ENCODE peak calls at places on chromosomes 12 and 14, in six cellular contexts. One of them, this sample, is unnamed. For H3K4me1, the result is how much of the 10 kb centered on the place peaks cover.

GRCh38 chr12:56188786-56189335 is 422 bp downstream of the SMARCC2 start:
- DNase-seq in esophagus muscularis mucosa: no peak
- DNase-seq in A549: no peak
- DNase-seq in CD4-positive, alpha-beta memory T cell: peak
- DNase-seq in GM12878: no peak
- DNase-seq in small intestine: peak
- DNase-seq in this sample: peak

GRCh38 chr12:79959484-79959883 is 24.6 kb upstream of the PPP1R12A start:
- DNase-seq in esophagus muscularis mucosa: no peak
- DNase-seq in A549: no peak
- DNase-seq in CD4-positive, alpha-beta memory T cell: no peak
- DNase-seq in GM12878: no peak
- DNase-seq in small intestine: no peak
- DNase-seq in this sample: peak

GRCh38 chr14:74220991-74221390 is 18.3 kb upstream of the VSX2 start:
- DNase-seq in esophagus muscularis mucosa: no peak
- DNase-seq in A549: no peak
- DNase-seq in CD4-positive, alpha-beta memory T cell: no peak
- DNase-seq in GM12878: no peak
- DNase-seq in small intestine: no peak
- DNase-seq in this sample: no peak

GRCh38 chr14:80587096-80587724 is 354.3 kb downstream of the CEP128 start:
- DNase-seq in esophagus muscularis mucosa: no peak
- DNase-seq in A549: peak
- DNase-seq in CD4-positive, alpha-beta memory T cell: peak
- DNase-seq in GM12878: peak
- DNase-seq in small intestine: peak
- DNase-seq in this sample: no peak

GRCh38 chr14:30994681-30995620 is 30.5 kb upstream of the AP4S1 start:
- DNase-seq in esophagus muscularis mucosa: no peak
- DNase-seq in A549: no peak
- DNase-seq in CD4-positive, alpha-beta memory T cell: no peak
- DNase-seq in GM12878: peak
- DNase-seq in small intestine: no peak
- DNase-seq in this sample: no peak

GRCh38 chr12:93242154-93242958 is 135.4 kb upstream of the NUDT4 start:
- DNase-seq in esophagus muscularis mucosa: no peak
- DNase-seq in A549: no peak
- DNase-seq in CD4-positive, alpha-beta memory T cell: no peak
- DNase-seq in GM12878: no peak
- DNase-seq in small intestine: no peak
- DNase-seq in this sample: no peak

GRCh38 chr12:130013771-130014484 is 110.1 kb upstream of the TMEM132D start:
- DNase-seq in esophagus muscularis mucosa: no peak
- DNase-seq in A549: peak
- DNase-seq in CD4-positive, alpha-beta memory T cell: no peak
- DNase-seq in GM12878: no peak
- DNase-seq in small intestine: peak
- DNase-seq in this sample: no peak

GRCh38 chr14:23568600-23569310 is 1.2 kb upstream of the AP1G2 start:
- DNase-seq in esophagus muscularis mucosa: no peak
- DNase-seq in A549: peak
- DNase-seq in CD4-positive, alpha-beta memory T cell: no peak
- DNase-seq in GM12878: no peak
- DNase-seq in small intestine: no peak
- DNase-seq in this sample: no peak

DNA sequence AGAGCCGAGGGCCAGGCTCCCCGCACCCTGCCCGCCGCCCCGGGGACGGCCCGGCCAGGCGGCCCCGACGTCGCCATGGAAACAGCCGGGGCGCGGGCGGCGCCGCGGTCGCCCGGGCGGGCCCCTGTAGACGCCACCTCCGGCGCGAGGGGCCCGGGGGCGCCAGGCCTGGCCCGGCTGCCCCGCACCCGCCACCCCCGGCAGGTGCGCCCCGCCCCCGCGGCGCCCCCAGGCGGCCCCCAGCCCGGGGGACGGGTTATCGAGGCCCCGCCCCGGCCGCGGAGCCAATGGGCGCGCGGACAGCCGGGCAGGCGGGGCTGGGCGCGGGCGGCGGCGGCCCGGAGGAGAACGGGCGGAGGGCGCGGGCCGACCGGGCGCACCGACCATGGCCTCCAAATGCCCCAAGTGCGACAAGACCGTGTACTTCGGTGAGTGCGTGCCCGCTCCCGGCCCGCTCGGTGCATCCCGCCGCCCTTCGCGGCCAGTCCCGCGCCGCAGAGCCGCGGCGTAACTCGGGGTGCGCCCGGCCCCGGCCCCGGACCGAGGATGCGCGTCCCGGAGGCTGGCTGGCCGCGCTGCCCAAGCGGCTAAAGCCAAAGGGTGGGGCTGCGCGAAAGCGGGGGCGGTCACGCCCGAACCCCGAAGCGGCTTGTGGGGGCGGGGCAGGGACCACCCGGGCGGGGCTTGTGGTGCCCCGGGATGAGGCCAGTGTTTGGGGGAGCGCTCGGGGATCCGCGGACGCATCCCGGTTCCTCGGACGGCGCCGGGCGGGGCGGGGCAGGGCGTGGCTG is at the start of gene CRIP2:
- DNase-seq in esophagus muscularis mucosa: no peak
- DNase-seq in A549: peak
- DNase-seq in CD4-positive, alpha-beta memory T cell: peak
- DNase-seq in GM12878: no peak
- DNase-seq in small intestine: no peak
- DNase-seq in this sample: no peak
- H3K4me1 ChIP-seq in esophagus muscularis mucosa: half or more
- H3K4me1 ChIP-seq in A549: half or more
- H3K4me1 ChIP-seq in CD4-positive, alpha-beta memory T cell: under half
- H3K4me1 ChIP-seq in GM12878: under half
- H3K4me1 ChIP-seq in small intestine: under half
- H3K4me1 ChIP-seq in this sample: under half

DNA sequence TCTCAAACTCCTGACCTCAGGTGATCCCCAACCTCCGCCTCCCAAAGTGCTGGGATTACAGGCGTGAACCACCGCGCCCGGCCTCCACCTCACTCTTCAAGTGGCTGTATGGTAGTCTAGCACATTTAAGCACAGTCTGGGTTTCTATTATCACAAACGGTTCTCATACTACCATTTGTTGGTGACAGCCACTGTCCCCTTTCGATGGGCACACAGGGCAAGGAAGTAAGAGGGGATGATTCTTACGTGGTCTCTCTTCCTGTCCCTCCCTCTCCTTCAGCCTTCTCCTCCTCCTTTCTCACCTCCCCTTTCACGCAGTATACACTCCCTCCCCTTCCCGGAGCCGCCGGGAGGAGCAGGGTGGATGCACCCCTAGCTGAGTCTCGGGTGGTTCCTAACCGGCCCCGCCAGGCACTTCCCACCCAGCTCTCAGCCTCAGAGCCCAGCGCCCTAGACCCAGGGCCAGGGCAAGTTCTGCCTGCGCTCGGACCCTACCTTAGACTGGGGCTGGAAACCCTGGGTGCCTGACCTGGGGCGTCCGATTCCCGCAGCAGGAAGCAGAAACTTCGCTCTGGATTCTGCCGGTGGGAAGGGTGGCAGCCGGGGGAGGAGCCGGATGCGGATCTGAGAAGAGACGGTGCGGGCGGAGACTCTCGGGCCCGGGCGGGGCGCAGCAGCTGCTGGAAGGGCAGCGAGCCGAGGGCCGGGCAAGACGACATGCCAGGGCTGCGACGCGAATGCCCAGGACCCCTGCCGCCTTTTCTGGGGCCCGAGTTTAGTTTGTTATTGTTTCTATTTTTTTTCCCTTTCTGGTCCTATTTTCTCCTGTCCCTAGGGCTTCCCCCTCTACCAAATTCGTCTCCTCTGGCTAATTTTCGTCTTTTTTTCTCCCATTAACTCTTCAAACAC is at the start of gene TEP1:
- DNase-seq in esophagus muscularis mucosa: peak
- DNase-seq in A549: peak
- DNase-seq in CD4-positive, alpha-beta memory T cell: peak
- DNase-seq in GM12878: no peak
- DNase-seq in small intestine: peak
- DNase-seq in this sample: peak
- H3K4me3 ChIP-seq in esophagus muscularis mucosa: peak
- H3K4me3 ChIP-seq in A549: peak
- H3K4me3 ChIP-seq in CD4-positive, alpha-beta memory T cell: peak
- H3K4me3 ChIP-seq in GM12878: peak
- H3K4me3 ChIP-seq in small intestine: peak
- H3K4me3 ChIP-seq in this sample: peak

GRCh38 chr12:24895612-24896011 is 53.3 kb downstream of the BCAT1 start:
- DNase-seq in esophagus muscularis mucosa: no peak
- DNase-seq in A549: no peak
- DNase-seq in CD4-positive, alpha-beta memory T cell: no peak
- DNase-seq in GM12878: no peak
- DNase-seq in small intestine: no peak
- DNase-seq in this sample: no peak
- H3K27ac ChIP-seq in esophagus muscularis mucosa: no peak
- H3K27ac ChIP-seq in A549: no peak
- H3K27ac ChIP-seq in CD4-positive, alpha-beta memory T cell: no peak
- H3K27ac ChIP-seq in GM12878: no peak
- H3K27ac ChIP-seq in small intestine: no peak
- H3K27ac ChIP-seq in this sample: no peak

DNA sequence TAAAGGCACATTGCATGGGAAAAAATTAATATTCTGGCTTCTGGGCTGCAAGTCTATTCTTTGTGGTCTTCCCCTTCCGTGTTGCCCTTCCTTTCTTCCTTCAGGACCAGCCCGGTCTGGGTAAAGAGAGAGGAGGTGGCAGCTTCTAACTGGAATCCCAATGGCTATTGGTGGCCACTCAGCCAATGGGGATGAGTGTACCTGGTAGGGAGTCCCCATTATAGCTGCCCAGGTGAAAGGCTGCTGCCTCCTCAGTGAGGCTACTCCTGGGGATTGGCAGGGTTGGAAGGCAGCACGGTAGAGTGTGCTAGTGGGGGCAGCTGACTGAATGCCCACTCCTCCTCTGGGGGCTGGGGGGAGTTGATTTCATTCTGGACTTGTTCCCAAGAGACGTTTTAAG is 112.6 kb downstream of the RBM19 start:
- DNase-seq in esophagus muscularis mucosa: no peak
- DNase-seq in A549: no peak
- DNase-seq in CD4-positive, alpha-beta memory T cell: no peak
- DNase-seq in GM12878: no peak
- DNase-seq in small intestine: no peak
- DNase-seq in this sample: no peak
- H3K4me1 ChIP-seq in esophagus muscularis mucosa: under half
- H3K4me1 ChIP-seq in A549: under half
- H3K4me1 ChIP-seq in CD4-positive, alpha-beta memory T cell: under half
- H3K4me1 ChIP-seq in GM12878: under half
- H3K4me1 ChIP-seq in small intestine: under half
- H3K4me1 ChIP-seq in this sample: under half

DNA sequence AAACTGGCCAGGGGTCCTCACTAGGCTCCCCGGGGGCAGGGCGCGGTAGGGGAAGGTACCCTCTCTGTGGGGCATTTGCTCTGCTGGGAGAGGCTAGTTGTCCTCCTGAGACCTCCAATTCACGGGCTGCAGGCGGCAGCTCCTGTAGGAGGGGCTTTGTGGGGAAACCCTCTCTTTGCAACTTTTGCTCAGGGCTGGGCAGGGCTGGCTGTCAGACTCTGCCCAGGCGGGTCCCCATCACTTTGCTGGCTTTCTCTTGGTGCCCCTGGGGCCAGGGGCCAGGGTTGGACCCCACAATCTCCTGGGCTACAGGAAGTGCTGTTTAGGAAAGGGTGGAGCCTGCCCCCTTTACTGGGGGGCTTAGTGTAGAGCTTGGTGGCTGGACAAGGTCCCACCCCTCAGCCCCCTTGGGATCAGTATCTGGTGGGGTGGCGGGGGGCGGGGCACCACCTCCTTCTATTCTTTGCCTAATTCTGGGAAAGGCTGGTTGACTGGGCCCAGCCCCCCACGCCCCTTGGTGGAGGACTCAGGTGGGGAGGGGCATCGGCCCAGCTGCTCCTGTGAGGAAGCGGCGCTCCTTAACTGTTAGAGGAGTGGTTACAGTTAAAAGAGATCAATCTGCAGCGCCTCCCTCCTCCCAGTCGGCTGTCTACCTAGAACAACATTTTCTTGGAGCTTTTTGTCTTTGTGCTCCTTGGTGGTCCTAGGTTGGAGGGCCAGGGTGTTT is 918.7 kb downstream of the AACS start:
- DNase-seq in esophagus muscularis mucosa: no peak
- DNase-seq in A549: no peak
- DNase-seq in CD4-positive, alpha-beta memory T cell: no peak
- DNase-seq in GM12878: no peak
- DNase-seq in small intestine: no peak
- DNase-seq in this sample: no peak
- H3K4me3 ChIP-seq in esophagus muscularis mucosa: peak
- H3K4me3 ChIP-seq in A549: peak
- H3K4me3 ChIP-seq in CD4-positive, alpha-beta memory T cell: no peak
- H3K4me3 ChIP-seq in GM12878: no peak
- H3K4me3 ChIP-seq in small intestine: no peak
- H3K4me3 ChIP-seq in this sample: peak

DNA sequence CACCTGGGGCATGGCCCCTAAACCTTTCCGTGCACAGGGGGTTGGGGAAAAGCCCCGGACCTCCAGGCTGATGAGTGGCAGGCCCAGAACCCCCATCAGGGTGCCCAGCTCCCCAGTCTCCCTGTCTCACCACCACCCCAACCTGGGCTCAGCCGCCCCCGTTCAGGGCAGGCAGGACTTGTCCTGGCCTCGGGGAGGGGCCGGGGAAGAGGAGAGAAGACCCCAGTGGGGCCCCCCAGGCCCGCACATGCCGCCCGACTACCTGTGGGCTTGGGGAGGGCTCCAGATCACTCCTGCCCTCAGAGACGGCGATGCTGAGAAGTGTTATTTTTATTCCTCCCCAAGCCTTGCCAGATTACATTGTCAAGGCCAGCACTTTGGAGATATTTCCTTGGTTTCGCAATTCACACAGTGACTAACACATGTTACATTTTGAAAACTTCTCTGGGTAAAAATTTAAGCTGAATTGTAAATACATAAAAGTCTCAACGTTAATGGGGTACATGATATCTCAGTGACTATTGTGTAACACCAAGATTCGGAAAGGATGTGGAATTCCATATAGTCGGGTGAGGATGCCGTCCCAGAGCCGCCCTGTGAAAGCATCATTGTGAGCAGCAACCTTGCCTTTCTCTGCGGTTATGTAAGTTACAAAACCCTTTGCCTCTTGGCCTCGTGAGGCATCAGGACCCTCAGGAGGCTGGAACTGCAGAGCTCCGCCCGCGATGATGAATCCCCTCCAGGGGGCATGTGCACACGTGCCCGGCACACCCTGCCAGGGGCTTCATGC is 85.6 kb upstream of the DIO3 start:
- DNase-seq in esophagus muscularis mucosa: no peak
- DNase-seq in A549: peak
- DNase-seq in CD4-positive, alpha-beta memory T cell: no peak
- DNase-seq in GM12878: no peak
- DNase-seq in small intestine: peak
- DNase-seq in this sample: no peak
- H3K27ac ChIP-seq in esophagus muscularis mucosa: no peak
- H3K27ac ChIP-seq in A549: peak
- H3K27ac ChIP-seq in CD4-positive, alpha-beta memory T cell: no peak
- H3K27ac ChIP-seq in GM12878: no peak
- H3K27ac ChIP-seq in small intestine: no peak
- H3K27ac ChIP-seq in this sample: peak

GRCh38 chr14:68817513-68818212 is 24.8 kb upstream of the ZFP36L1 start:
- DNase-seq in esophagus muscularis mucosa: no peak
- DNase-seq in A549: no peak
- DNase-seq in CD4-positive, alpha-beta memory T cell: no peak
- DNase-seq in GM12878: no peak
- DNase-seq in small intestine: no peak
- DNase-seq in this sample: no peak
- H3K4me1 ChIP-seq in esophagus muscularis mucosa: half or more
- H3K4me1 ChIP-seq in A549: under half
- H3K4me1 ChIP-seq in CD4-positive, alpha-beta memory T cell: half or more
- H3K4me1 ChIP-seq in GM12878: half or more
- H3K4me1 ChIP-seq in small intestine: under half
- H3K4me1 ChIP-seq in this sample: under half